ENCODE peak calls at places on chromosomes 13 and 19, in nine cellular contexts. M, S, Y, T, E, H, Q, I and B are unnamed samples.

GRCh38 chr13:42119091-42119490 is 70.6 kb downstream of the DGKH start:
- DNase-seq in M (no peak), I (no peak), T (no peak), Q (no peak), Y (no peak), E (no peak), S (no peak), H (no peak), B (no peak)

GRCh38 chr13:46334423-46334822 is 52.6 kb downstream of the RUBCNL start:
- DNase-seq in E (no peak), T (no peak), H (no peak), S (no peak), M (no peak), Y (no peak), Q (no peak), I (no peak), B (no peak)

GRCh38 chr19:58570770-58571574 is 2.2 kb downstream of the MZF1 start:
- DNase-seq in E (no peak), I (no peak), Q (no peak), M (no peak), T (no peak), H (no peak), Y (peak; percentile 5), S (no peak), B (no peak)

GRCh38 chr19:3250675-3251074 is 26.2 kb downstream of the CELF5 start:
- DNase-seq in I (no peak), T (no peak), E (peak; percentile 24), Q (no peak), M (no peak), S (no peak), H (peak; percentile 36), Y (peak; percentile 42), B (no peak)

GRCh38 chr13:42041017-42041683 is 7.3 kb upstream of the DGKH start:
- DNase-seq in Q (peak; percentile 80), M (peak; percentile 46), H (peak; percentile 51), Y (peak; percentile 17), I (peak; percentile 54), T (peak; percentile 37), E (peak; percentile 45), S (peak; percentile 77), B (no peak)

GRCh38 chr13:75908137-75908536 is 272.0 kb downstream of the LMO7 start:
- DNase-seq in T (no peak), E (peak; percentile 30), Q (peak; percentile 59), Y (no peak), I (no peak), M (peak; percentile 15), H (no peak), S (no peak), B (peak; percentile 5)

GRCh38 chr13:35213911-35214310 is 262.6 kb downstream of the MAB21L1 start:
- DNase-seq in I (no peak), T (no peak), S (no peak), M (no peak), E (no peak), Y (no peak), Q (no peak), H (no peak), B (no peak)

GRCh38 chr19:39759457-39760184 is 19.0 kb upstream of the LEUTX start:
- DNase-seq in M (no peak), T (no peak), Q (no peak), E (no peak), S (peak; percentile 71), H (no peak), I (no peak), Y (no peak), B (no peak)

GRCh38 chr13:31331051-31331450 is 131.3 kb downstream of the B3GLCT start:
- DNase-seq in H (no peak), M (no peak), S (no peak), T (no peak), Y (no peak), Q (no peak), I (no peak), E (no peak), B (no peak)

GRCh38 chr13:25980255-25980654 is 71.6 kb downstream of the SHISA2 start:
- DNase-seq in T (no peak), S (no peak), Q (no peak), M (peak; percentile 13), I (peak; percentile 80), E (no peak), H (peak; percentile 50), Y (peak; percentile 47), B (no peak)

GRCh38 chr19:5289060-5289990 is 51.3 kb downstream of the PTPRS start:
- DNase-seq in E (no peak), S (no peak), T (no peak), I (no peak), H (no peak), Y (no peak), Q (no peak), M (no peak), B (no peak)
- TF ChIP-seq CTCF in E (no peak), S (peak; percentile 18), T (no peak), I (peak; percentile 46), H (no peak), Y (peak; percentile 22), Q (no peak), M (no peak), B (no peak)

GRCh38 chr19:54173951-54174817 is 1.2 kb upstream of the TMC4 start:
- DNase-seq in T (no peak), S (no peak), I (peak; percentile 43), M (no peak), Y (no peak), Q (no peak), H (no peak), E (no peak), B (no peak)

GRCh38 chr19:54172413-54172763 is 572 bp downstream of the TMC4 start:
- DNase-seq in S (no peak), Y (no peak), I (no peak), E (no peak), H (peak; percentile 82), Q (no peak), T (no peak), M (no peak), B (no peak)

GRCh38 chr19:54169149-54169731 is 3.7 kb downstream of the TMC4 start:
- DNase-seq in E (no peak), T (no peak), S (no peak), M (no peak), Q (peak; percentile 32), Y (no peak), I (no peak), H (no peak), B (no peak)

GRCh38 chr19:54168174-54168917 is 4.6 kb downstream of the TMC4 start:
- DNase-seq in S (peak; percentile 80), H (peak; percentile 98), M (peak; percentile 83), Q (peak; percentile 97), I (peak; percentile 95), T (peak; percentile 99), E (peak; percentile 80), Y (peak; percentile 93), B (peak; percentile 69)

DNA sequence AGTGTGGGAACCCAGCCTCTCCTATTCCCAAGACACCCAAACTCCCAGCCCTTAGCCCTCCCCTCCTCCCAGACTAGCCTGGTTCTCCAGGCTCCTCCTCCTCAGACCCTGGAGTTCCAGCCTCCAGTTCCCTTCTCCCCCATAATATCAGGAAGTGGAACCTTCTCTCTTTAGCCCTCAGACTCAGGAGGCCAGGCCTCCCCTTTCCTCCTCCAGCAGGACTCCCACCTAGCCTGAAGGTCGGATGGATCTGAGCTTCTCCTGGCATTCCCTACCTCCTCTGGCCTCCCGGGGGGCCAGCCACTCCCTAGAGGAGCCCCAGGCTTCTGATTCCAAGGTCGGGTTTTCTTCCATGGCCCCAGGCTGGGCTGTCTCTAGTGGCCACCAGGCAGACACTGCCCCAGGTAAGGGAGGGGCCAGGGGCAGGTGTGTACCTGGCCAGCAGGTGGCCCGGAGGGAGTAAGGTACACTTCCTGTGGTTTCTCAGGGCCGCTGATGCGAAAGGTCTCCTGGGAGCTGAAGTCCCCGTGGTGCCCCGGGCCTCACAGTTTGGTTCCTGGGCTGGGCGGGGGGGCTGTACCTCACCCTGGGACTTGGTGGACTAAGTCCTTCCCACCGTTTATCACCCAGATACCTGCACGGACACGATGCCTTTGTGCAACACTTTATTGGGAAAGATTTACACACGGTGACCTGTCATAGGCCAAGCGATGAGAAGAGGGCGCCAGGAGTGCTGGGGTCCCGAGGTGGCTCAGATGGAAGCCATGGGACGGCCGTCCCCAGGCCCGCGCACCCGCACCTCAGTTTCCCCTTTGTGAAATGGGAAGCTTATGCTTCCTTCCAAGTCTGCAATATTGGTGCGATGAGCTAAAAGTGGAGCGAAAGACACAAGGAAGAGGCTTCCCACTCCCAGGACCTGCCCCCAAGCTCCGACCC is at the start of gene TMC4:
- DNase-seq in T (no peak), M (no peak), Y (peak; percentile 40), H (peak; percentile 95), S (no peak), Q (no peak), I (peak; percentile 96), E (peak; percentile 35), B (no peak)
- TF ChIP-seq CTCF in T (no peak), M (no peak), Y (no peak), H (peak; percentile 83), S (peak; percentile 11), Q (no peak), I (peak; percentile 67), E (no peak), B (no peak)

DNA sequence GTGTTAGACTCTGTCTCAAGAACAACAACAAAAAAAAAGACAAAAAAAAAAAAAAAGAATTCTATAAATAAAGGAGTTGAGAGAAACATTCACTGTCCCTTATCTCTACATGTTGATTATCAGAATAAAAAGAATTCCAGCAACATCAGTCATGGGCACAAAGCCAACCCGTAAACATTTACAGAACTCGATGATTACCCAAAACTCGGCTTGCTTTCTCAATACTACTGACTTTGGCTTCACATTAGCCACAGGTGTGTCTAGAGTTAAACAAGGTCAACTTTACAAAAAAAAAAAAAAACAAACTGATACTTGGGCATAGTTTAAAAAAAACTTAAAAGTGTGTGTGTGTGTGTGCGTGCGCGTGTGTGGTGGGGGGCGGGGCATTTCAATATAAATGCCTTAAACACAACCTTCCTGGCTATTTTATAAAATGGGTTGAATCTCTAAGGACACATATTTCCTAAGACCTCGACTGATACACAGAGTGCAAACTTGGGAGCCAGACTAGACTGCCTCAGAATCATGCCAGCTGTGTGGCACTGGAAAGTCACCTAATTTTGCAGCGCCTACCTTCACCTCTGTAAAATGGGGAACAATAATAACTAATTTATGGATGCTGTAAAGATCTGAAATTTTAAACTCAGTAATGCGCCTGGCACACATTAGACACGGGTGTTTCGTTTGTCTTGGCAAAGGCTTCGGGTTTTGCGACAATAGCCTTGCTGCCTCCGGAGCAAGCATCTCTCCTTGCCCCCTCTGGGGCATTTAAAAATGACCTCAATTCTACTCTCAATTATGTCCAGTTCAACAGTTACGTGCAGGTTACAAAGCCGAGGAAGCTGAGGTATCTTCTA is 925 bp downstream of the EBPL start:
- DNase-seq in S (no peak), Y (no peak), Q (no peak), H (peak; percentile 41), I (no peak), E (peak; percentile 59), M (peak; percentile 71), T (no peak), B (no peak)
- TF ChIP-seq CTCF in S (no peak), Y (no peak), Q (no peak), H (no peak), I (no peak), E (no peak), M (no peak), T (no peak), B (no peak)

DNA sequence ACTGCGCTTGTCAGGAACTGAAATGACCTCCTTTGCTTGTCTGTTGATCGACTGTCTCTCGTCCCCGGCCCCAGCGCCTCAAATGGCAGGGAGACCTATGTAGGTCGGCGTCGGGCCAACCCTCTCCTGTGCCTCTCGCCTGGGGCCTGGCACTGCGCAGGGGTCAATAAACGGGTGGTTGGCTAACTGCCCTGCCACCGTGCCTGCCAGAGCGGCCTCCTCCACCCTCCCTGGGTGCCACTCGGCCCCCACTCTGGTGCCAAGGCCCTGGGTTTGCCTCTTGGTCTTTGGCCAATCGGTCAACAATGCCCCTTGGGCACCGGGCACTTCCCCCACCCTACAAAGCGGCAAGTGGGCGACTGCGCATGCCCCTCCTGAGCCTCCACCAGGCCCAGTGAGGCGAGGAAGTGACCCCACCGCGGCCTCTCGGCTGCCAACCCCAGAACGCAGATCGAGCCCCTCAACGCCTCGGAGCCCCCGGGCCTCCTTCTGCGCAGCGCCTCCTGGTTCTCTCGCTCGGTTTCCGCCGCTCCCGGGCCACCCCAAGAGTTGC is 1.1 kb downstream of the KEAP1 start:
- DNase-seq in Q (peak; percentile 89), Y (peak; percentile 57), T (peak; percentile 23), M (peak; percentile 49), E (no peak), I (peak; percentile 49), H (peak; percentile 61), S (peak; percentile 74), B (no peak)
- TF ChIP-seq CTCF in Q (no peak), Y (no peak), T (no peak), M (no peak), E (no peak), I (no peak), H (no peak), S (peak; percentile 1), B (no peak)